ENCODE peak calls at places on chromosome 15, in nine cellular contexts. V, O, C, I, E, P, J, U and W are unnamed samples.
A peak's percentile ranks its signal among the peaks of the same experiment; 100 is the strongest.

GRCh38 chr15:90006217-90007088 is 5.3 kb downstream of the ZNF710 start:
- DNase-seq in V (no peak), O (no peak), C (no peak), I (no peak), E (no peak), P (no peak), J (peak; percentile 75), U (no peak), W (no peak)

GRCh38 chr15:52328680-52329079 is 33.1 kb upstream of the MYO5C start:
- DNase-seq in V (no peak), O (no peak), C (no peak), I (no peak), E (no peak), P (no peak), J (no peak), U (no peak), W (no peak)

GRCh38 chr15:98718426-98719168 is 70.3 kb downstream of the IGF1R start:
- DNase-seq in V (no peak), O (no peak), C (no peak), I (no peak), E (no peak), P (no peak), J (no peak), U (no peak), W (no peak)

GRCh38 chr15:49066374-49066773 is 20.1 kb upstream of the SECISBP2L start:
- DNase-seq in V (no peak), O (no peak), C (no peak), I (no peak), E (no peak), P (no peak), J (no peak), U (no peak), W (no peak)

GRCh38 chr15:52527898-52528464 is 699 bp downstream of the MYO5A start:
- DNase-seq in V (peak; percentile 43), O (peak; percentile 45), C (no peak), I (no peak), E (peak; percentile 19), P (peak; percentile 27), J (peak; percentile 66), U (peak; percentile 14), W (peak; percentile 11)

GRCh38 chr15:34436126-34436955 is 1.3 kb downstream of the GOLGA8A start:
- DNase-seq in V (no peak), O (no peak), C (no peak), I (no peak), E (no peak), P (no peak), J (peak; percentile 43), U (no peak), W (no peak)

GRCh38 chr15:45242289-45242688 is 9.7 kb upstream of the SLC28A2 start:
- DNase-seq in V (no peak), O (no peak), C (no peak), I (no peak), E (no peak), P (peak; percentile 21), J (no peak), U (no peak), W (no peak)

GRCh38 chr15:85689729-85690128 is 105.0 kb downstream of the KLHL25 start:
- DNase-seq in V (peak; percentile 40), O (no peak), C (no peak), I (no peak), E (no peak), P (peak; percentile 60), J (no peak), U (peak; percentile 47), W (peak; percentile 56)

GRCh38 chr15:78938608-78939488 is 6.0 kb downstream of the CTSH start:
- DNase-seq in V (peak; percentile 52), O (no peak), C (no peak), I (no peak), E (no peak), P (no peak), J (no peak), U (no peak), W (no peak)

GRCh38 chr15:57495554-57496235 is 96.0 kb upstream of the MYZAP start:
- DNase-seq in V (no peak), O (no peak), C (no peak), I (no peak), E (no peak), P (no peak), J (no peak), U (no peak), W (no peak)

GRCh38 chr15:63491116-63491817 is 13.1 kb upstream of the USP3 start:
- DNase-seq in V (no peak), O (no peak), C (no peak), I (no peak), E (no peak), P (no peak), J (peak; percentile 90), U (no peak), W (no peak)

GRCh38 chr15:74802862-74803447 is 9.7 kb upstream of the LMAN1L start:
- DNase-seq in V (no peak), O (no peak), C (no peak), I (peak; percentile 23), E (no peak), P (no peak), J (no peak), U (no peak), W (no peak)

GRCh38 chr15:74604983-74605809 is 10.4 kb upstream of the CLK3 start:
- DNase-seq in V (no peak), O (no peak), C (no peak), I (no peak), E (no peak), P (no peak), J (peak; percentile 92), U (no peak), W (peak; percentile 24)

GRCh38 chr15:67807141-67807540 is 18.2 kb upstream of the SKOR1 start:
- DNase-seq in V (no peak), O (no peak), C (no peak), I (peak; percentile 10), E (no peak), P (no peak), J (no peak), U (no peak), W (no peak)

GRCh38 chr15:73231661-73232443 is 136.9 kb downstream of the HCN4 start:
- DNase-seq in V (no peak), O (no peak), C (no peak), I (no peak), E (no peak), P (no peak), J (no peak), U (no peak), W (no peak)

GRCh38 chr15:24976932-24977331 is 22.1 kb downstream of the SNRPN start:
- DNase-seq in V (no peak), O (no peak), C (no peak), I (no peak), E (no peak), P (no peak), J (no peak), U (no peak), W (no peak)

GRCh38 chr15:70342141-70342540 is 244.4 kb upstream of the TLE3 start:
- DNase-seq in V (no peak), O (no peak), C (no peak), I (no peak), E (no peak), P (no peak), J (no peak), U (no peak), W (peak; percentile 8)

GRCh38 chr15:34682673-34683072 is 72.1 kb downstream of the GJD2 start:
- DNase-seq in V (no peak), O (peak; percentile 12), C (no peak), I (no peak), E (no peak), P (no peak), J (no peak), U (no peak), W (no peak)

GRCh38 chr15:70095387-70096214 is 2.1 kb downstream of the TLE3 start:
- DNase-seq in V (no peak), O (no peak), C (no peak), I (peak; percentile 87), E (no peak), P (peak; percentile 37), J (peak; percentile 28), U (no peak), W (peak; percentile 29)

GRCh38 chr15:74277245-74277644 is 41.1 kb downstream of the CCDC33 start:
- DNase-seq in V (no peak), O (no peak), C (no peak), I (no peak), E (no peak), P (no peak), J (peak; percentile 55), U (no peak), W (no peak)